ENCODE peak calls at places on chromosome 7, in six cellular contexts. F is NCI-H146, L is heart left ventricle, T is OCI-LY7, X is ACHN, I is AG04450. A is an unnamed sample.
A peak's percentile ranks its signal among the peaks of the same experiment; 100 is the strongest.

GRCh38 chr7:143171697-143172096 is 11.5 kb upstream of the TAS2R39 start:
- DNase-seq in F (no peak), L (no peak), T (no peak), X (peak; percentile 12), I (no peak), A (no peak)

GRCh38 chr7:64612452-64612851 is 49.6 kb upstream of the ZNF680 start:
- DNase-seq in F (no peak), L (no peak), T (no peak), X (no peak), I (no peak), A (no peak)

GRCh38 chr7:128790297-128791037 is 1.3 kb upstream of the CCDC136 start:
- DNase-seq in F (peak; percentile 30), L (no peak), T (no peak), X (no peak), I (no peak), A (no peak)

GRCh38 chr7:134704827-134705226 is 58.2 kb downstream of the BPGM start:
- DNase-seq in F (no peak), L (no peak), T (no peak), X (no peak), I (no peak), A (no peak)

GRCh38 chr7:89648509-89648908 is 505.8 kb upstream of the STEAP1 start:
- DNase-seq in F (no peak), L (no peak), T (no peak), X (no peak), I (no peak), A (no peak)

GRCh38 chr7:50626286-50626685 is 61.1 kb upstream of the DDC start:
- DNase-seq in F (peak; percentile 66), L (no peak), T (no peak), X (no peak), I (no peak), A (no peak)

GRCh38 chr7:116772423-116772852 is 89.9 kb upstream of the CAPZA2 start:
- DNase-seq in F (no peak), L (no peak), T (no peak), X (peak; percentile 98), I (no peak), A (no peak)

GRCh38 chr7:2273866-2274265 is 31.8 kb downstream of the NUDT1 start:
- DNase-seq in F (no peak), L (no peak), T (no peak), X (no peak), I (no peak), A (no peak)

GRCh38 chr7:19362099-19362498 is 216.9 kb upstream of the FERD3L start:
- DNase-seq in F (no peak), L (no peak), T (no peak), X (no peak), I (no peak), A (no peak)

GRCh38 chr7:155864991-155865690 is 52.9 kb upstream of the SHH start:
- DNase-seq in F (no peak), L (peak; percentile 3), T (no peak), X (no peak), I (no peak), A (no peak)

GRCh38 chr7:139950881-139951525 is 111.7 kb downstream of the PARP12 start:
- DNase-seq in F (peak; percentile 68), L (no peak), T (no peak), X (no peak), I (no peak), A (no peak)

GRCh38 chr7:158192956-158193355 is 394.7 kb downstream of the PTPRN2 start:
- DNase-seq in F (peak; percentile 41), L (no peak), T (no peak), X (no peak), I (no peak), A (no peak)

GRCh38 chr7:36895112-36895511 is 170.8 kb upstream of the AOAH start:
- DNase-seq in F (no peak), L (no peak), T (no peak), X (no peak), I (no peak), A (no peak)

GRCh38 chr7:44466300-44467216 is 23.9 kb downstream of the NUDCD3 start:
- DNase-seq in F (no peak), L (no peak), T (no peak), X (no peak), I (no peak), A (no peak)

A was measured in AG09319.